ENCODE peak calls at places on chromosome 2, in ten cellular contexts. F, X, P, T, R, K, I, A, Q and U are unnamed samples.

GRCh38 chr2:225040862-225041209 is 1.4 kb downstream of the DOCK10 start:
- DNase-seq in F (no peak), X (no peak), P (no peak), T (peak; percentile 51), R (no peak), K (peak; percentile 7), I (no peak), A (no peak), Q (no peak), U (no peak)

GRCh38 chr2:68706637-68707036 is 28.0 kb upstream of the ARHGAP25 start:
- DNase-seq in F (no peak), X (no peak), P (no peak), T (no peak), R (no peak), K (no peak), I (no peak), A (no peak), Q (no peak), U (no peak)

GRCh38 chr2:147636888-147637270 is 207.9 kb upstream of the ACVR2A start:
- DNase-seq in F (no peak), X (no peak), P (no peak), T (no peak), R (no peak), K (no peak), I (no peak), A (no peak), Q (no peak), U (no peak)

GRCh38 chr2:30266051-30266621 is 34.8 kb downstream of the LBH start:
- DNase-seq in F (no peak), X (peak; percentile 44), P (no peak), T (no peak), R (peak; percentile 36), K (no peak), I (no peak), A (peak; percentile 19), Q (no peak), U (no peak)

GRCh38 chr2:71428472-71429383 is 24.6 kb upstream of the DYSF start:
- DNase-seq in F (no peak), X (no peak), P (no peak), T (no peak), R (no peak), K (no peak), I (no peak), A (no peak), Q (no peak), U (no peak)

GRCh38 chr2:43762286-43762685 is 11.6 kb upstream of the DYNC2LI1 start:
- DNase-seq in F (no peak), X (no peak), P (no peak), T (no peak), R (no peak), K (no peak), I (peak; percentile 66), A (no peak), Q (no peak), U (peak; percentile 50)

GRCh38 chr2:235672720-235673119 is 178.9 kb downstream of the AGAP1 start:
- DNase-seq in F (no peak), X (no peak), P (no peak), T (no peak), R (no peak), K (no peak), I (peak; percentile 20), A (no peak), Q (no peak), U (no peak)

GRCh38 chr2:189305291-189305943 is 125.9 kb upstream of the COL5A2 start:
- DNase-seq in F (no peak), X (no peak), P (no peak), T (no peak), R (no peak), K (no peak), I (peak; percentile 48), A (peak; percentile 41), Q (no peak), U (peak; percentile 63)

GRCh38 chr2:215951558-215951957 is 61.8 kb downstream of the MREG start:
- DNase-seq in F (no peak), X (no peak), P (no peak), T (no peak), R (no peak), K (no peak), I (no peak), A (no peak), Q (no peak), U (no peak)

GRCh38 chr2:215946581-215946980 is 66.8 kb downstream of the MREG start:
- DNase-seq in F (no peak), X (no peak), P (no peak), T (no peak), R (no peak), K (no peak), I (no peak), A (no peak), Q (no peak), U (no peak)

GRCh38 chr2:215948051-215948450 is 65.3 kb downstream of the MREG start:
- DNase-seq in F (no peak), X (no peak), P (no peak), T (no peak), R (no peak), K (no peak), I (no peak), A (no peak), Q (no peak), U (no peak)

GRCh38 chr2:215952860-215953637 is 60.3 kb downstream of the MREG start:
- DNase-seq in F (no peak), X (no peak), P (no peak), T (no peak), R (no peak), K (no peak), I (no peak), A (no peak), Q (no peak), U (no peak)

DNA sequence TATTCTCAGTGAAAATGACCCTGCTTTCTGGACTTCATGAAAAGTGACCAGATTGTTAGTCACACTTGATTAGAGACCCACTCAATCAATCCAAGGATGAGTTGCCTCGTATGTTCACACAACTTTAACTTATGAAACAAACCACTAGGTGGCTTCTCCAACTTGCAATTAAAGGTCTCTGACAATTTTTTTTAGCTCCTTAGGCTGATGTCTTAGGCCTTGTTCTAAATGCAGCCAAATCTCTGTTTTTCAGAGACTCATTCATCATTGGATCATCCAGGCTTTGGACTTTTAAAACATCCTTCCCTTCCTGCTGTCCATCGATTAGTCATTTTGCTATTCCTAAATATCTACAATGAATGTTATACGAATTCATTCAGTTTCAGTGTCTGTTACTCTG is 63.3 kb downstream of the MREG start:
- DNase-seq in F (no peak), X (no peak), P (no peak), T (no peak), R (no peak), K (peak; percentile 51), I (peak; percentile 39), A (peak; percentile 59), Q (no peak), U (no peak)
- TF ChIP-seq CTCF in F (peak; percentile 68), X (no peak), P (peak; percentile 48), T (peak; percentile 50), R (no peak), K (peak; percentile 60), I (peak; percentile 69), A (peak; percentile 63), Q (peak; percentile 31), U (peak; percentile 79)

DNA sequence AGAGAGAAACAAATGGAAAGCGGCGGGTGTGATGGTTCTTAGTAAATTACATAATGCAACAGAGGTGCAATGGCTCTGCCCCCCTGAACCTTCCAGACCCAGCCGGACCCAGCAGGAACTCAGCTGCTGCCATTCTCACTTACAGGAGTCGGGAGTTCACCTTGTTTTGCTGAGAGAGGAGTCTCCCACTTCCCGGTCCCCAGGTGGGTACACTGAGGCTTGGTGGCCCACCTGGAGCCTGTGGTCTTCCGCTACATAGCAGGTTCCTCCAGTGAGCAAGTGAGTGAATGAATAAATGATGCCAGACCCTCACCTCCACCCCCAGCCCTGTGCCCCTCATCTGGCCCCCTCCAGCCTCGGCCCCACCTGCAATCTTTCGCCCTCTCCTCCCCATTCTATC is 11.2 kb downstream of the BIN1 start:
- DNase-seq in F (no peak), X (peak; percentile 23), P (no peak), T (no peak), R (no peak), K (no peak), I (no peak), A (no peak), Q (no peak), U (no peak)
- H3K4me1 ChIP-seq in F (peaks cover 13% of the 10 kb centered on the region), X (peaks cover 12% of the 10 kb centered on the region), P (peaks cover 96% of the 10 kb centered on the region), T (peaks cover 3% of the 10 kb centered on the region), R (peaks cover 88% of the 10 kb centered on the region), K (peaks cover 27% of the 10 kb centered on the region), I (peaks cover 23% of the 10 kb centered on the region), A (peaks cover 16% of the 10 kb centered on the region), Q (peaks cover 27% of the 10 kb centered on the region), U (peaks cover 5% of the 10 kb centered on the region)

GRCh38 chr2:217837530-217837929 is 165.3 kb downstream of the TNS1 start:
- DNase-seq in F (no peak), X (no peak), P (no peak), T (no peak), R (no peak), K (no peak), I (no peak), A (no peak), Q (no peak), U (no peak)
- H3K27ac ChIP-seq in F (no peak overlapping the region), X (no peak overlapping the region), P (peak overlapping the region; percentile 89), T (peak overlapping the region; percentile 32), R (peak overlapping the region; percentile 80), K (no peak overlapping the region), I (peak overlapping the region; percentile 67), A (no peak overlapping the region), Q (peak overlapping the region; percentile 93), U (no peak overlapping the region)

GRCh38 chr2:173397539-173397938 is 42.9 kb downstream of the CDCA7 start:
- DNase-seq in F (no peak), X (no peak), P (no peak), T (no peak), R (no peak), K (no peak), I (no peak), A (no peak), Q (no peak), U (no peak)
- TF ChIP-seq CTCF in F (peak; percentile 65), X (no peak), P (no peak), T (peak; percentile 16), R (no peak), K (peak; percentile 37), I (no peak), A (no peak), Q (no peak), U (peak; percentile 56)

DNA sequence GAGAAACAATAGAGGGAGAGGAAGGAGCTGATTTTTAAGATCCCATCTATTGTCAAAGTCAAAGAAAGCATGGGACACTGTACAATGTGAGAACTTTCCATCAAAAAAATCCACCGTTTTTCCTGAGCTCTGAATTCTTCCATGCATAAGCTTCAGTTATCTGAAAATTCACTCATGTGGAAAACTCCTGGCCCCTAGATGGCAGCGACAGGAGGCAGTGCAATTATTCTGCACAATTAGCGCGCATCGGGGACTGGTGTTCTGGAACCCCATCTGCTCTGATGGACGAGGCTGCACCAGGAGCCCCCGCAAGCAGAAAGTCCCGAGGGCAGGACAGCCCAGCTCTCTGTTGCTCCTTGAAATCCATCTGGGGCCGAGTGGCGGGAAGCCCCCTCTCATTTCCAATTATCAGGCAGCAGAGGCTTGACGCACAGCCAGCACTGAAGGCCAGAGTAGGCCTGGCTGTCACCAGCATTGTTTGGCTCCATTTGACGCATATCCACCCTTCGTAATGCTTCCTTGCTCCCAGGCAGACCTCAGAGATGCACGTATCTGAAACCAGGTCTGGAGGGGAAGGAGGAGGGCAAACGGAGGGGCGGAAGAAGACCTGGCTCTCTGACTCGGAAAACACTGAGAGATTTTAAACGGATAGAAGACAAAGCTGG is 70.0 kb downstream of the TNS1 start:
- DNase-seq in F (no peak), X (no peak), P (peak; percentile 59), T (no peak), R (no peak), K (peak; percentile 35), I (peak; percentile 64), A (peak; percentile 53), Q (peak; percentile 72), U (no peak)
- H3K4me1 ChIP-seq in F (no peaks in the 10 kb centered on the region), X (peaks cover 78% of the 10 kb centered on the region), P (peaks cover 93% of the 10 kb centered on the region), T (no peaks in the 10 kb centered on the region), R (peaks cover 95% of the 10 kb centered on the region), K (peaks cover 5% of the 10 kb centered on the region), I (peaks cover 97% of the 10 kb centered on the region), A (peaks cover 50% of the 10 kb centered on the region), Q (peaks cover 100% of the 10 kb centered on the region), U (peaks cover 17% of the 10 kb centered on the region)